ENCODE peak calls at places on chromosomes 6 and 20, in four cellular contexts. D, O, V and N are unnamed samples.

GRCh38 chr6:147167009-147167408 is 37.2 kb upstream of the STXBP5 start:
- DNase-seq in D (no peak), O (no peak), V (no peak), N (no peak)

GRCh38 chr6:34984416-34984815 is 95.4 kb downstream of the ANKS1A start:
- DNase-seq in D (no peak), O (no peak), V (no peak), N (no peak)

GRCh38 chr20:35773154-35773751 is 1.4 kb downstream of the PHF20 start:
- DNase-seq in D (no peak), O (no peak), V (peak), N (no peak)

GRCh38 chr6:90124904-90125510 is 171.6 kb downstream of the BACH2 start:
- DNase-seq in D (no peak), O (no peak), V (no peak), N (no peak)

GRCh38 chr20:63253438-63254236 is 626 bp downstream of the NKAIN4 start:
- DNase-seq in D (no peak), O (no peak), V (no peak), N (no peak)

GRCh38 chr20:62494537-62494936 is 18.7 kb upstream of the GATA5 start:
- DNase-seq in D (no peak), O (no peak), V (no peak), N (no peak)

GRCh38 chr6:24357336-24358218 is at the start of gene DCDC2:
- DNase-seq in D (peak), O (no peak), V (peak), N (peak)

GRCh38 chr6:18207438-18207837 is 52.2 kb downstream of the KDM1B start:
- DNase-seq in D (no peak), O (no peak), V (no peak), N (no peak)

GRCh38 chr6:133040025-133040838 is 200.9 kb upstream of the EYA4 start:
- DNase-seq in D (no peak), O (peak), V (peak), N (peak)
- TF ChIP-seq CTCF in D (peak), O (peak), V (peak), N (peak)

GRCh38 chr20:380763-381580 is 412 bp downstream of the TRIB3 start:
- DNase-seq in D (peak), O (peak), V (peak), N (peak)
- TF ChIP-seq CTCF in D (no peak), O (no peak), V (no peak), N (no peak)

GRCh38 chr6:109184638-109185037 is 89.3 kb downstream of the CEP57L1 start:
- DNase-seq in D (no peak), O (no peak), V (no peak), N (no peak)

GRCh38 chr6:109192865-109193264 is 97.6 kb downstream of the CEP57L1 start:
- DNase-seq in D (no peak), O (no peak), V (no peak), N (no peak)

GRCh38 chr6:109187399-109188114 is 92.2 kb downstream of the CEP57L1 start:
- DNase-seq in D (peak), O (peak), V (peak), N (peak)

GRCh38 chr6:109186012-109186411 is 90.7 kb downstream of the CEP57L1 start:
- DNase-seq in D (no peak), O (no peak), V (no peak), N (no peak)

GRCh38 chr6:109188115-109188411 is 92.8 kb downstream of the CEP57L1 start:
- DNase-seq in D (no peak), O (no peak), V (no peak), N (no peak)
- TF ChIP-seq CTCF in D (no peak), O (no peak), V (no peak), N (no peak)

DNA sequence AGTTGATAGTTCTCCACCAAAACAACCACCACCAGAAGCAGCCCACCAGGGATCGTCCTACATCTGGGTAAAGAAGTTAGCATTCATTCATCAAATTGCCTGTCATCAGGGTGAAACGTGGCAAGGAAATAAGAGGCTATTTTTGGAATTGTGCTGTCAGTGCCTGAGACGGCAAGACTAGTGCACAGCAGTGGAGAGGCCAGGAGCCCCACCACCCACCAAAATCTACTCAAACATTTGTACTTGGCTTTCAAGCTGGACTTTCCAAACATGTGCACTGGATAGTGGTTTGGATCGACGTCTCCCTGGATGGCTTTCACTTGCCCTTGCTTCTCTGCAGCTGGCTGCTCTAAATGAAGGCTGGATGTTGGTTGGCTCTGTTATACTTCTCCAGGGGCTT is 44.8 kb downstream of the TXNDC5 start:
- DNase-seq in D (no peak), O (no peak), V (no peak), N (no peak)
- TF ChIP-seq CTCF in D (no peak), O (no peak), V (no peak), N (no peak)

DNA sequence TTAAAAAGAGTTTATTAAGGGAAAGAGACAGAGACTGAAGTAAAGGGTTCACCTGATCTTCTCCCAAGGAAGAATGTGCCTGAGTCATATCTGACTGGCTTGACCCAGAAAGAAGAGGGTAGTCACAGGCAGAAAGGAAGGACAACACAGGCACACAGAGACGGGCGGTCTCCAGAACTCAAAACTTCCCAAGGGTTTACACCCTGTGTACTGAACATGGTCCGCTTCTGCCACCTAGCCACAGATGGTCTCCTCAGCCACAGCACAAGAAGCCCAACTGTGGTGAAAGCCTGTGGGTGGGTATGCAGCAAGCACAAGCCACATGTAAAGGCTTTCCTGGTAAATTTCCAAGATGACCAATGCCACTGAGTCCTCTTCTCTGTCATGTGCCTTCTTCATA is 17.2 kb downstream of the UNC5CL start:
- DNase-seq in D (no peak), O (no peak), V (no peak), N (peak)
- TF ChIP-seq CTCF in D (peak), O (peak), V (no peak), N (no peak)

DNA sequence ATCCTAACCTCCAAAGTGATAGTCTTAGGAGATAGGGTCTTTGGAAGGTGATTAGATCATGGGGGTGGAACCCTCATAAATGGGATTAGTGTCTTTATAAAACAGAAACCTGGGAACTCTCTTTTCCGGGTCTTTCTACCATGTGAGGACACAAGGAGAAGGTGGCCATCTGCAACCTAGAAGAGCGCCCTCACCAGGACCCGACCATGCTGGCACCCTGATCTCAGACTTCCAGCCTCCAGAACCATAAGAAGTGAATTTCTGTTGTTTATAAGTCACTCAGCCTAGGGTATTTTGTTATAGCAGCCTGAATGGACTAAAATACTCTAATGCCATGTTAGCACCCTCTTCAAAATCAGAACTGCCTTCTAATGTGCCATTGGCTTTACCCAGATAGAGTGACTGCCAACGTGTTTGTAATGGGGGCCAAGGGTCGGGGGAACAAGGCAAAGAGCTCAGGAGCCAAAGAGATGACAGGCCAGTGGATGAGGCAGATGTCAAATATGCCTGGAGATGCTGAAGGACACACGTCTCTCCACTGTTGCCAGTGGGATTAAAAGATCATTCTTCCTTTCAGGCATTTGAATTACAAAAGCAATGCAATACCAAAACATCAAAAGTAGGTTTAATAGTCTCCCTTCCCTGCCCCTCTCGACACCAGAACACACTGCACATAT is 21.0 kb downstream of the TUBB2B start:
- DNase-seq in D (no peak), O (no peak), V (no peak), N (no peak)
- TF ChIP-seq CTCF in D (no peak), O (peak), V (no peak), N (no peak)

DNA sequence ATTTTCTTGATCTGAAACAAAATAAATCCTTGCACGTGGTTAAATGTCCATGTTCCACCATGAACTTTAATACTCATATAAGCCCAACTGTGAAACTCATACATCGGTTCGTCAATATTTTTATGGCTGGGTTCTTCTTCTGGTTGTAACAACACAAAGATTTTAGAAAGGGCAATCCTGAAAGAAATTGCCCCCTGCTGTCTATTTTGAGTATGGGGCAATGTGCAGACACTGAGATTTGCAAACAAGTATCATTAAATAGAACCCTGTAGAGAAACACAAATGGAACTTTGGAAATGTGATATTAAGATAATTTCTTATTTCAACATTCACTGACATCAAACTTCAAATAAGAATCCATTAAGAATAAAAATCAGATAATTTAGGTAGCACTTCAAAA is 80.2 kb upstream of the PHACTR1 start:
- DNase-seq in D (no peak), O (no peak), V (no peak), N (no peak)
- TF ChIP-seq CTCF in D (no peak), O (peak), V (no peak), N (no peak)